ENCODE peak calls at places on chromosomes 2 and 18, in eight cellular contexts. O is cardiac fibroblast, K is IMR-90, R is HepG2, P is lower lobe of right lung, C is fibroblast of mammary gland, A is endodermal cell, F is bronchial epithelial cell. D is an unnamed sample.

GRCh38 chr18:69689081-69689759 is 258.5 kb downstream of the CD226 start:
- DNase-seq in O (peak; percentile 63), K (peak; percentile 43), R (no peak), P (no peak), C (peak; percentile 36), A (no peak), F (no peak), D (peak; percentile 33)

GRCh38 chr18:63297678-63298392 is 21.7 kb downstream of the BCL2 start:
- DNase-seq in O (no peak), K (no peak), R (no peak), P (no peak), C (no peak), A (no peak), F (no peak), D (no peak)

GRCh38 chr18:46471809-46472498 is 185.1 kb downstream of the LOXHD1 start:
- DNase-seq in O (no peak), K (no peak), R (no peak), P (no peak), C (no peak), A (no peak), F (no peak), D (no peak)

GRCh38 chr2:222878877-222879601 is 18.2 kb downstream of the ACSL3 start:
- DNase-seq in O (peak; percentile 79), K (peak; percentile 84), R (peak; percentile 42), P (no peak), C (peak; percentile 84), A (no peak), F (peak; percentile 93), D (peak; percentile 87)

GRCh38 chr2:24122356-24123211 is 550 bp downstream of the PFN4 start:
- DNase-seq in O (peak; percentile 7), K (peak; percentile 3), R (no peak), P (no peak), C (no peak), A (no peak), F (no peak), D (no peak)

GRCh38 chr2:158618859-158619490 is 162.2 kb downstream of the PKP4 start:
- DNase-seq in O (peak; percentile 36), K (peak; percentile 47), R (peak; percentile 32), P (no peak), C (peak; percentile 11), A (no peak), F (peak; percentile 64), D (peak; percentile 32)

GRCh38 chr2:17621781-17622180 is 81.3 kb downstream of the VSNL1 start:
- DNase-seq in O (peak; percentile 46), K (peak; percentile 65), R (no peak), P (no peak), C (peak; percentile 76), A (peak; percentile 26), F (peak; percentile 77), D (peak; percentile 77)

GRCh38 chr2:38465789-38466127 is 88.7 kb upstream of the ATL2 start:
- DNase-seq in O (peak; percentile 45), K (peak; percentile 21), R (peak; percentile 75), P (no peak), C (peak; percentile 29), A (peak; percentile 86), F (peak; percentile 49), D (peak; percentile 52)

GRCh38 chr18:59084286-59084779 is 55.4 kb upstream of the SEC11C start:
- DNase-seq in O (peak; percentile 83), K (peak; percentile 76), R (peak; percentile 52), P (peak; percentile 71), C (peak; percentile 77), A (peak; percentile 93), F (peak; percentile 67), D (peak; percentile 87)

GRCh38 chr18:2513616-2514015 is 57.7 kb downstream of the METTL4 start:
- DNase-seq in O (no peak), K (peak; percentile 21), R (no peak), P (no peak), C (peak; percentile 10), A (no peak), F (peak; percentile 11), D (peak; percentile 49)

GRCh38 chr2:224242543-224242942 is 159.4 kb downstream of the FAM124B start:
- DNase-seq in O (peak; percentile 46), K (peak; percentile 24), R (no peak), P (no peak), C (peak; percentile 68), A (no peak), F (no peak), D (peak; percentile 53)

GRCh38 chr18:34493099-34493544 is 217.0 kb upstream of the DTNA start:
- DNase-seq in O (peak; percentile 74), K (peak; percentile 58), R (peak; percentile 72), P (peak; percentile 76), C (peak; percentile 71), A (peak; percentile 91), F (peak; percentile 85), D (peak; percentile 80)

GRCh38 chr2:74835831-74836674 is 2.1 kb downstream of the HK2 start:
- DNase-seq in O (peak; percentile 55), K (peak; percentile 53), R (peak; percentile 85), P (no peak), C (peak; percentile 58), A (peak; percentile 65), F (peak; percentile 66), D (peak; percentile 10)

GRCh38 chr2:85452237-85452636 is 33.7 kb downstream of the SH2D6 start:
- DNase-seq in O (no peak), K (no peak), R (no peak), P (no peak), C (no peak), A (no peak), F (no peak), D (no peak)

GRCh38 chr2:239948100-239948881 is 76.9 kb downstream of the NDUFA10 start:
- DNase-seq in O (no peak), K (no peak), R (no peak), P (peak; percentile 23), C (no peak), A (peak; percentile 33), F (no peak), D (no peak)

GRCh38 chr2:231590614-231591013 is 2.0 kb upstream of the TEX44 start:
- DNase-seq in O (no peak), K (no peak), R (no peak), P (no peak), C (no peak), A (peak; percentile 79), F (peak; percentile 7), D (no peak)

GRCh38 chr2:98187194-98187593 is 100.2 kb downstream of the VWA3B start:
- DNase-seq in O (no peak), K (no peak), R (no peak), P (no peak), C (no peak), A (no peak), F (no peak), D (no peak)

GRCh38 chr2:32135409-32135808 is 30.3 kb upstream of the SLC30A6 start:
- DNase-seq in O (peak; percentile 87), K (peak; percentile 80), R (peak; percentile 68), P (no peak), C (peak; percentile 78), A (no peak), F (peak; percentile 76), D (peak; percentile 70)

GRCh38 chr2:111022630-111023029 is 98.1 kb upstream of the BCL2L11 start:
- DNase-seq in O (no peak), K (no peak), R (no peak), P (peak; percentile 50), C (no peak), A (no peak), F (no peak), D (no peak)

GRCh38 chr2:235384624-235385023 is 109.2 kb upstream of the AGAP1 start:
- DNase-seq in O (no peak), K (no peak), R (no peak), P (no peak), C (no peak), A (peak; percentile 75), F (no peak), D (no peak)
- TF ChIP-seq CTCF in O (no peak), K (no peak), R (no peak), P (no peak), C (no peak), A (no peak), F (no peak), D (no peak)

DNA sequence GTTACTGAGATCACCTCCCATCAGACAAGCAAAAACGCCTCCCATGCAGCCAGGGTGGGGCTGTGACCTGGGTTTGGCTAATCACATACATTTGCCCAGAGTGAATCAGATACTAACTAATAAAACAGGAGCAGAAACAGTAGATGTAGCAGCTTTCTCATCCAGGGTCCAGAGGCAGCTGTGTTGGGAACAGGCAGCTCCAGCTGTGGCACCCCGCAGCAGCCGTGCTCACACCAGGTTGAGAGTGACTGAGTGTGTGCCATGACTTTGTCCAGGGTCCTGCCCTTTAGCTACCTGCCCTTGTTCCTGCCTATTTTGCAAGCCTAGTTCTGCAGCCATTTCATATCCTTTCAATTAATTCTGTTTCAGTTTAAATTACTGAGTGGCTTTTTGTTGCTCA is 20.5 kb downstream of the DDX18 start:
- DNase-seq in O (no peak), K (no peak), R (no peak), P (no peak), C (no peak), A (peak; percentile 53), F (no peak), D (no peak)
- H3K4me3 ChIP-seq in O (no peak overlapping the region), K (no peak overlapping the region), R (no peak overlapping the region), P (no peak overlapping the region), C (no peak overlapping the region), A (no peak overlapping the region), F (no peak overlapping the region), D (no peak overlapping the region)

DNA sequence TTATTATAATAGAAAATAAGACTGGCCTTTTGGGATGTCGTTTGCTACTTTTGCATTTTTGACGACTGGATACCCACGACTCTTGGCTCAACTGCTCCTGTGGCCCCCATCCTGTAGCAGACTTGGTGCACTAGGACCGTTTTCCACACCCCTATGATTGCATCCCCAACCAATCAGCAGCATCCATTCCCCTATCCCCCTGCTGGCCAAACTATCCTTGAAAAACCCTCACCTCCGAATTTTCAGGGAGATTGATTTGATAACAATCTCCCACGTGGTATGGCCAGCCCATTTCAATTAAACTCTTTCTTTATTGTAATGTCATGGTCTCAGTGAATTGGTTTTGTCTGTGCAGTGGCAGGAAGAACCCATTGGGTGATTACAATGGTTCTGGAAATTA is 37.9 kb upstream of the TTR start:
- DNase-seq in O (no peak), K (no peak), R (no peak), P (no peak), C (peak; percentile 12), A (no peak), F (peak; percentile 38), D (no peak)
- TF ChIP-seq CTCF in O (peak; percentile 14), K (peak; percentile 21), R (no peak), P (no peak), C (peak; percentile 25), A (peak; percentile 59), F (peak; percentile 32), D (peak; percentile 7)

GRCh38 chr2:194062401-194062800 is 1594.6 kb upstream of the SLC39A10 start:
- DNase-seq in O (no peak), K (no peak), R (no peak), P (no peak), C (no peak), A (no peak), F (no peak), D (no peak)

GRCh38 chr2:194054262-194054767 is 1602.7 kb upstream of the SLC39A10 start:
- DNase-seq in O (no peak), K (no peak), R (no peak), P (no peak), C (no peak), A (no peak), F (no peak), D (no peak)

DNA sequence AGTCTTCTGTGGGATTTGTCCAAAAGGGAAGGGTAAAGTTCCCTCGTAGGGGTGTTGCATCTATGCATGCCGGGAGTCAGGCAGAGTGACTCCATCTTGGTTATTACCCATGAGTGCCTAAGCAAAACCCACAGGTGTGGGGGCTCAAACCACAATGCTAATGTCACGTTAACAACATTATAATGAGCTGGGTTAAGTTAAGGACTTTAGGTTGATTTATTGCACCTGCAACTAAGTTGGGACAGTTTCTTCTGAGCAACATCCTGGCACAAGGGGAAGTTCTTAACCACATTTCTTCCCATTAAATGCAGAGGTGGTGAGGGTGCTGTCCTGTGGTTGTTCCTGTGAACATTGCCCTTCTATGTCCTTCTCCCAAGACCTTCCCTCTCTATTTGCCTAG is 1596.8 kb upstream of the SLC39A10 start:
- DNase-seq in O (no peak), K (no peak), R (no peak), P (no peak), C (no peak), A (no peak), F (no peak), D (no peak)
- H3K4me3 ChIP-seq in O (no peak overlapping the region), K (no peak overlapping the region), R (no peak overlapping the region), P (no peak overlapping the region), C (no peak overlapping the region), A (no peak overlapping the region), F (no peak overlapping the region), D (no peak overlapping the region)

D was measured in foreskin fibroblast.